ENCODE peak calls at places on chromosomes 1 and 21, in four cellular contexts. One of them, this sample, is unnamed.

GRCh38 chr1:159879977-159880376 is 17.5 kb upstream of the VSIG8 start:
- DNase-seq in HCEC 1CT: peak
- DNase-seq in psoas muscle: no peak
- DNase-seq in HEK293T: no peak
- DNase-seq in this sample: no peak

GRCh38 chr1:17533201-17533600 is 6.3 kb upstream of the ARHGEF10L start:
- DNase-seq in HCEC 1CT: no peak
- DNase-seq in psoas muscle: no peak
- DNase-seq in HEK293T: no peak
- DNase-seq in this sample: no peak

GRCh38 chr1:56375184-56375837 is 204.1 kb downstream of the PLPP3 start:
- DNase-seq in HCEC 1CT: no peak
- DNase-seq in psoas muscle: no peak
- DNase-seq in HEK293T: no peak
- DNase-seq in this sample: no peak

GRCh38 chr1:206933333-206933945 is 11.7 kb upstream of the FCMR start:
- DNase-seq in HCEC 1CT: no peak
- DNase-seq in psoas muscle: no peak
- DNase-seq in HEK293T: peak
- DNase-seq in this sample: peak

GRCh38 chr1:204267191-204267601 is 53.4 kb upstream of the GOLT1A start:
- DNase-seq in HCEC 1CT: no peak
- DNase-seq in psoas muscle: no peak
- DNase-seq in HEK293T: no peak
- DNase-seq in this sample: no peak

GRCh38 chr1:93625582-93626327 is 55.9 kb downstream of the BCAR3 start:
- DNase-seq in HCEC 1CT: peak
- DNase-seq in psoas muscle: no peak
- DNase-seq in HEK293T: no peak
- DNase-seq in this sample: peak

GRCh38 chr1:175191654-175192053 is 922 bp downstream of the KIAA0040 start:
- DNase-seq in HCEC 1CT: no peak
- DNase-seq in psoas muscle: no peak
- DNase-seq in HEK293T: no peak
- DNase-seq in this sample: peak

GRCh38 chr21:46229133-46229922 is 754 bp upstream of the LSS start:
- DNase-seq in HCEC 1CT: no peak
- DNase-seq in psoas muscle: no peak
- DNase-seq in HEK293T: peak
- DNase-seq in this sample: no peak

GRCh38 chr1:93680121-93681094 is 1.2 kb downstream of the BCAR3 start:
- DNase-seq in HCEC 1CT: peak
- DNase-seq in psoas muscle: peak
- DNase-seq in HEK293T: peak
- DNase-seq in this sample: peak

GRCh38 chr1:43590389-43590788 is 59.6 kb upstream of the KDM4A start:
- DNase-seq in HCEC 1CT: no peak
- DNase-seq in psoas muscle: no peak
- DNase-seq in HEK293T: peak
- DNase-seq in this sample: no peak

GRCh38 chr1:111199881-111200801 is at the start of gene DENND2D:
- DNase-seq in HCEC 1CT: no peak
- DNase-seq in psoas muscle: peak
- DNase-seq in HEK293T: no peak
- DNase-seq in this sample: peak

GRCh38 chr1:155269381-155269780 is 3.9 kb downstream of the CLK2 start:
- DNase-seq in HCEC 1CT: no peak
- DNase-seq in psoas muscle: no peak
- DNase-seq in HEK293T: no peak
- DNase-seq in this sample: no peak

This sample was measured in adrenal gland.